ENCODE peak calls at places on chromosome 1, in five cellular contexts. B is testis, C is endothelial cell of umbilical vein, A is neural progenitor cell, P is heart right ventricle. J is an unnamed sample. For H3K27me3, the result is how much of the 10 kb centered on the place peaks cover.

GRCh38 chr1:162145280-162145965 is 75.9 kb downstream of the NOS1AP start:
- DNase-seq in C (no peak), B (no peak), P (no peak), A (peak), J (no peak)

GRCh38 chr1:209723265-209723664 is 18.6 kb downstream of the HSD11B1 start:
- DNase-seq in B (no peak), A (no peak), C (no peak), P (no peak), J (no peak)

GRCh38 chr1:44604167-44604955 is 69.9 kb downstream of the TMEM53 start:
- DNase-seq in B (no peak), P (no peak), A (no peak), C (no peak), J (no peak)

GRCh38 chr1:182764029-182764768 is 25.4 kb upstream of the NPL start:
- DNase-seq in P (no peak), B (no peak), A (no peak), C (no peak), J (no peak)

GRCh38 chr1:200901796-200902444 is 7.2 kb downstream of the INAVA start:
- DNase-seq in C (no peak), P (no peak), A (no peak), B (no peak), J (no peak)

GRCh38 chr1:8674912-8675311 is 142.5 kb downstream of the RERE start:
- DNase-seq in P (no peak), B (no peak), A (no peak), C (no peak), J (no peak)

GRCh38 chr1:62250126-62250726 is 55.6 kb downstream of the L1TD1 start:
- DNase-seq in P (no peak), C (no peak), B (no peak), A (no peak), J (no peak)

GRCh38 chr1:61692155-61692783 is 32.7 kb downstream of the TM2D1 start:
- DNase-seq in P (no peak), A (no peak), C (peak), B (no peak), J (no peak)

GRCh38 chr1:78231477-78231876 is 185.7 kb downstream of the GIPC2 start:
- DNase-seq in C (no peak), B (no peak), A (no peak), P (no peak), J (no peak)

GRCh38 chr1:45518910-45519309 is 2.8 kb downstream of the PRDX1 start:
- DNase-seq in P (no peak), A (peak), B (peak), C (peak), J (no peak)

GRCh38 chr1:116356673-116357072 is 16.4 kb upstream of the ATP1A1 start:
- DNase-seq in P (no peak), C (peak), B (no peak), A (no peak), J (no peak)

GRCh38 chr1:54324750-54325704 is 81.2 kb downstream of the SSBP3 start:
- DNase-seq in C (no peak), B (peak), A (no peak), P (no peak), J (no peak)

GRCh38 chr1:54329337-54329954 is 76.7 kb downstream of the SSBP3 start:
- DNase-seq in B (no peak), C (no peak), A (peak), P (no peak), J (no peak)

GRCh38 chr1:30029677-30030076 is 693.7 kb downstream of the MATN1 start:
- DNase-seq in C (no peak), A (no peak), B (no peak), P (no peak), J (no peak)

DNA sequence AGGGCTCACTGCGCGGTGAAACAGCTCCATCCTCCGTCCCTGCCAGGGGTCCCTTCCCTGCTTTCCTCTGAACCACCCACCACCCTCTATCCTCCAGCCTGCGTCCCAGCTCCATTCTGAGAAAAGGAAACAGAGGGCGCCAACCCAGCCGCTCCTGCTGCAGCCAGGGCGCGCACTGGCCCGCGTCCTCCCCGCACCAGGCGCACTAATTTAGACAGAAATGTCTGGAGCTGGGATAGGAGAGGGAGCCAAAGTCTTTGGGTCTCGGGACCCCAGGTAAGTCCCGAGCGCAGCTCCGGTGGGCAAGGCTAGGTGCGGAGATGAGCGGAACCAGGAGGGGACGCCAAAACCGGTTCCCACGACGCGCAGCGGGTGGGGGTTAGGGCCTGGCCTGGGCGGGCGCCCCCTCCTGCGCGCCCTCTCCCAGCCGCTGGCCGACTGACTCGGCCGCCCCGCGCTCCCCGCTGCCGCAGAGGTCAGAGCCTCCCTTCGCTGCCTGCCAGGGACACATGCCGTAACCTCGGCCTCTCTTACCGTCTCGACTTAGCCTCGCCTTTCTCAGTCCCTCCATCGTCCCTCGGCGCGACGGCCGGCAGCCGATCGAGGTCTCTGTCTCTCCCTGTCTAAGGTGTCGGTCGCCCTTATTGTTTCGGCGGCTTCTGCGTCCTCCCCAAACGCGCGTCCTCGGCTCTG is 2.0 kb downstream of the CAMK2N1 start:
- DNase-seq in B (peak), P (no peak), C (peak), A (peak), J (no peak)
- TF ChIP-seq CTCF in B (no peak), P (no peak), C (no peak), A (peak), J (peak)

GRCh38 chr1:1903224-1903623 is 11.8 kb upstream of the CALML6 start:
- DNase-seq in B (no peak), C (no peak), P (no peak), A (no peak), J (no peak)
- H3K4me3 ChIP-seq in B (no peak), C (no peak), P (no peak), A (no peak), J (no peak)

DNA sequence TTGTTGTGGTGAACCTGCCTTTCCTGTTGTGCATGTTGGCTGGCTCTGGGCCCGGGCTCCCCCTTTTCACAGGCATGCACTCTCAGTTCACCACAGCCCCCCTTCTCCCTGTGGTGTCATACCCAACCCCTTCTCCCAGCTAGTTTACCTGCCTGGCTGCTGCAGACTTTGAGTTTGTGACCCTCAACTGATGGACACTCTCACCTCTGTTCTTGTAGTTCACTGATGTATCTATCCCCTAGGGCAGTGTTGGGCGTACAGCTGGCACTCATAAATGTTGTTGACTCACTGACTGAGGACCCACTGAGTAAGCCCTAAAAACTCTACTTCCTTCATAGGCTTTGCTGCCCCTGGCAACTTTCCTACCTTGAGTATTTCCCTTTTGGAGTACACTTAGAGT is 54.9 kb downstream of the WDR64 start:
- DNase-seq in P (no peak), C (no peak), B (no peak), A (no peak), J (peak)
- H3K27me3 ChIP-seq in P (under half), C (under half), B (under half), A (under half), J (under half)

DNA sequence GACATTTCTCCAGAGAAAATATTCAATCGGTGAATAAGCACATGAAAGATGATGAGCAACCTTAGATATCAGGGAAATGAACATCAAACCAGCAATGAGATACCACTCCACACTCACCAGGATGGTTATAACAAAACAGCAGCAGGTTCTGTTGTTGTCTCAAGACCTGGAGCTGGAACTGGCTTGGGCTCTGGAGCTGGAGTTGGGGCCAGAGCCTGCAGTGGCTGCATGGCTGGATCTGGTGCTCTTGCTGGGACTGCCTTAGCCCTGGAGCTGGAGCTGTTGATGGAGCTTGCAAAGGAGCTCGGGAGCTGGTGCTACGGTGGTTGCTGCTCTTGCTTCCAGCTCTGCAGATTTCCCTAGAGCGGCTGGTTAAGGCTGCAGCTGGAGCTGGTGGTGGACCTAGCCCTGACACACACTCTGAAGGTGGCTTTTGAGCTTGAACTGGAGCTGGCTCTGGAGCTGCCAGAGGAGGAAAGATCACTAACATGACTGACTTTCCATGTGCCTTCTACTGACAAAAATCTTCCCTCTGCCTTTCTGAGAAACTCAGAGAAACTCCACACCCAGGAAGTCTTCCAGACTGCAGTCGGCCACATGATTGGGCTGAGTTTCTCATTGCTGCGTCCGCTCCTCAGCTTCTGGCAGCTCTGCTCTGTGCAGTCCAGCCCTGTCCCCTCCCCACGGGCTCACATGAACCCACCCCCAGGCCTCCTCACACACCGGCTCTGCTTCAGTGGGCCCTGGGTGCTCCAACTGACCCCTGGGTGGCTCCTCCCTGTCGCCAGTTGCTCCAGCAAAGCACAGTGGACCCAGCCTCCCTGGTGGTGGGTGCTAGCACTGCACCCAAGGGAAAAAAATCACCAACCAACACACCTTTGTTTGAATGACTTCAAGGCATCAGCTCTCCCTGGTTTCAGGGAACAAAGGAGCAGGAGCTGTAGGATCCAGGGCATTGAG is 139.1 kb upstream of the FMN2 start:
- DNase-seq in A (peak), B (peak), C (no peak), P (no peak), J (no peak)
- TF ChIP-seq CTCF in A (peak), B (peak), C (no peak), P (peak), J (no peak)

DNA sequence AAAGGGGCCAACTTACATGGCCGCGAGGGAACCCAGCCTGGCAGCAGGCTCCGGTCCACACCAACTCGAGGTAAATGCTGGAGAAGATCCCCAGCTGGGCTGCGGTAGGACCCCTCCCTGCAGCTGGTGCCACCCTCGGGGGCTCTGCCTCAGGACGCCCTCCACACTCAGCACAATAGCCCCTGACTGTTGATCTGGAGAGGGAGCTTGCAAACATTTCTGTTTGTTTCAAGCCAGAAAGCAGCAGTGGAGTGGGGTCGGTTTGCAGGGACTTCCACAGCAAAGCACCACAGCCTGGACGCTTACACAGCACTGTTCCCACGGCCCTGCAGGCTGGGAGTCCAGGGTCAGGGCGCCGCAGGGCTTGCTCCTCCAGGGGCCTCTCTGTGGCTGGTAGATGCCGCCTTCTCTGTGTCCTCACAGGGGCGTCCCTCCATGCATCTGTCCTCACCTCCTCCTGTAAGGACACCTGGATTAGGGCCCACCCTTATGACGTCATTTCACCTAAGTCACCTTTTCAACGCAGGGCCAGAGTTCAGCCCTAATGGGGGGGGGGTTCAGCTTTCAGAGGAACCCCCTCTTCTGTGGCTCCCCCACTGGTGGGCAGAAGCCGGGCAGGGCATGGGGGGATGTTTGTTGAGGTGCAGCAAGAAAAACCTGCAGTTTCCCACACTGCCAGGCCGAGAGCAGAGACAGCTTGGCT is 24.1 kb upstream of the TTC34 start:
- DNase-seq in C (no peak), P (no peak), B (no peak), A (no peak), J (no peak)
- H3K4me3 ChIP-seq in C (no peak), P (no peak), B (no peak), A (no peak), J (no peak)

GRCh38 chr1:3367376-3367775 is 87.1 kb upstream of the ARHGEF16 start:
- DNase-seq in C (no peak), B (no peak), A (no peak), P (no peak), J (no peak)

GRCh38 chr1:3368059-3368458 is 86.4 kb upstream of the ARHGEF16 start:
- DNase-seq in A (no peak), P (no peak), C (no peak), B (no peak), J (no peak)

GRCh38 chr1:3364983-3365382 is 89.5 kb upstream of the ARHGEF16 start:
- DNase-seq in P (no peak), A (no peak), B (no peak), C (no peak), J (no peak)

GRCh38 chr1:3365519-3366158 is 88.8 kb upstream of the ARHGEF16 start:
- DNase-seq in A (no peak), P (no peak), B (no peak), C (no peak), J (no peak)

GRCh38 chr1:3366181-3367051 is 88.0 kb upstream of the ARHGEF16 start:
- DNase-seq in C (no peak), B (peak), A (no peak), P (peak), J (no peak)
- H3K27me3 ChIP-seq in C (under half), B (under half), A (under half), P (under half), J (under half)

GRCh38 chr1:177783052-177783451 is 186.8 kb downstream of the SEC16B start:
- DNase-seq in C (no peak), A (no peak), P (no peak), B (no peak), J (no peak)
- TF ChIP-seq CTCF in C (no peak), A (peak), P (no peak), B (no peak), J (peak)

DNA sequence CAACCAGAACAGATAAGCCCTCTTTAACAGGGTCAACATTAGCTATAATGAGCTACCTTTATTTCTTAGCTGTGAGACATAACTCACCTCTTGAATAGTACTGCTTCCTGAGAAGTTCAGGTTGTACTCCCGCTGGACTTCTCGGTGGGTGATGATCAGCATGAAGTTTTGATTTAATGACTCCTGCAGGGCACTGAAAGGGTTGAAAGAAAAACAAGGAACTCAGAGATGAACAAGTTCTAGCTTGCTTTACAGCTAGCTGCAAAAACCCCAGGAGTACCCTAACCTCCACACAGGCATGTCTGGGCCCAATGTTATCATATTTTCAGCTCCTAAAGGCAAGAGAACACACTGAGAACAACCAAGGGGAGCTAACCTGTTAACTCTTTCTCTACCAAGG is 254.4 kb downstream of the FAF1 start:
- DNase-seq in P (no peak), A (no peak), C (no peak), B (no peak), J (no peak)
- H3K4me3 ChIP-seq in P (no peak), A (no peak), C (no peak), B (no peak), J (no peak)

GRCh38 chr1:63773815-63774616 is at the start of gene ROR1:
- DNase-seq in P (peak), C (peak), B (peak), A (peak), J (peak)
- H3K27me3 ChIP-seq in P (under half), C (under half), B (under half), A (under half), J (under half)

GRCh38 chr1:31633117-31633516 is 11.6 kb downstream of the PEF1 start:
- DNase-seq in C (no peak), B (peak), A (peak), P (no peak), J (no peak)
- TF ChIP-seq CTCF in C (peak), B (no peak), A (peak), P (peak), J (peak)